ENCODE peak calls at places on chromosome 1, in seven cellular contexts. One of them, this sample, is unnamed.

GRCh38 chr1:48055854-48056253 is 58.7 kb upstream of the TRABD2B start:
- DNase-seq in stimulated activated CD8-positive, alpha-beta memory T cell treated with anti-CD3 and anti-CD28 coated beads, Interleukin-4, amount 100 ng/mL, for 48 hours: no peak
- DNase-seq in COR-L47: peak; percentile 1
- DNase-seq in AG20443: no peak
- DNase-seq in SW 1271: no peak
- DNase-seq in GM23248: no peak
- DNase-seq in WTC11: peak; percentile 70
- DNase-seq in this sample: no peak

GRCh38 chr1:91731815-91732214 is 154.1 kb downstream of the TGFBR3 start:
- DNase-seq in stimulated activated CD8-positive, alpha-beta memory T cell treated with anti-CD3 and anti-CD28 coated beads, Interleukin-4, amount 100 ng/mL, for 48 hours: peak; percentile 70
- DNase-seq in AG20443: peak; percentile 51
- DNase-seq in SW 1271: no peak
- DNase-seq in WTC11: no peak
- DNase-seq in COR-L47: no peak
- DNase-seq in GM23248: peak; percentile 61
- DNase-seq in this sample: no peak

GRCh38 chr1:214990619-214991018 is 91.9 kb upstream of the KCNK2 start:
- DNase-seq in GM23248: peak; percentile 94
- DNase-seq in stimulated activated CD8-positive, alpha-beta memory T cell treated with anti-CD3 and anti-CD28 coated beads, Interleukin-4, amount 100 ng/mL, for 48 hours: no peak
- DNase-seq in WTC11: no peak
- DNase-seq in SW 1271: peak; percentile 44
- DNase-seq in AG20443: peak; percentile 85
- DNase-seq in COR-L47: no peak
- DNase-seq in this sample: no peak

GRCh38 chr1:145994391-145995120 is 1.8 kb downstream of the TXNIP start:
- DNase-seq in GM23248: peak; percentile 31
- DNase-seq in stimulated activated CD8-positive, alpha-beta memory T cell treated with anti-CD3 and anti-CD28 coated beads, Interleukin-4, amount 100 ng/mL, for 48 hours: peak; percentile 69
- DNase-seq in WTC11: no peak
- DNase-seq in AG20443: no peak
- DNase-seq in COR-L47: no peak
- DNase-seq in SW 1271: no peak
- DNase-seq in this sample: no peak

GRCh38 chr1:118984086-118984989 is 3.8 kb downstream of the TBX15 start:
- DNase-seq in GM23248: peak; percentile 85
- DNase-seq in AG20443: peak; percentile 59
- DNase-seq in WTC11: peak; percentile 85
- DNase-seq in COR-L47: no peak
- DNase-seq in stimulated activated CD8-positive, alpha-beta memory T cell treated with anti-CD3 and anti-CD28 coated beads, Interleukin-4, amount 100 ng/mL, for 48 hours: no peak
- DNase-seq in SW 1271: no peak
- DNase-seq in this sample: no peak

GRCh38 chr1:183432548-183432875 is 14.3 kb upstream of the NMNAT2 start:
- DNase-seq in stimulated activated CD8-positive, alpha-beta memory T cell treated with anti-CD3 and anti-CD28 coated beads, Interleukin-4, amount 100 ng/mL, for 48 hours: no peak
- DNase-seq in WTC11: no peak
- DNase-seq in SW 1271: no peak
- DNase-seq in COR-L47: no peak
- DNase-seq in AG20443: peak; percentile 11
- DNase-seq in GM23248: peak; percentile 7
- DNase-seq in this sample: no peak

GRCh38 chr1:9233241-9233941 is 1.2 kb upstream of the H6PD start:
- DNase-seq in COR-L47: no peak
- DNase-seq in GM23248: peak; percentile 92
- DNase-seq in AG20443: peak; percentile 82
- DNase-seq in SW 1271: no peak
- DNase-seq in WTC11: no peak
- DNase-seq in stimulated activated CD8-positive, alpha-beta memory T cell treated with anti-CD3 and anti-CD28 coated beads, Interleukin-4, amount 100 ng/mL, for 48 hours: no peak
- DNase-seq in this sample: peak; percentile 58

GRCh38 chr1:71351438-71351837 is 270.6 kb upstream of the ZRANB2 start:
- DNase-seq in SW 1271: no peak
- DNase-seq in WTC11: no peak
- DNase-seq in COR-L47: no peak
- DNase-seq in AG20443: no peak
- DNase-seq in stimulated activated CD8-positive, alpha-beta memory T cell treated with anti-CD3 and anti-CD28 coated beads, Interleukin-4, amount 100 ng/mL, for 48 hours: no peak
- DNase-seq in GM23248: peak; percentile 90
- DNase-seq in this sample: no peak

GRCh38 chr1:110616587-110616986 is 10.4 kb upstream of the KCNA2 start:
- DNase-seq in WTC11: no peak
- DNase-seq in AG20443: no peak
- DNase-seq in stimulated activated CD8-positive, alpha-beta memory T cell treated with anti-CD3 and anti-CD28 coated beads, Interleukin-4, amount 100 ng/mL, for 48 hours: peak; percentile 21
- DNase-seq in SW 1271: no peak
- DNase-seq in GM23248: peak; percentile 21
- DNase-seq in COR-L47: peak; percentile 65
- DNase-seq in this sample: no peak

GRCh38 chr1:179129702-179130473 is 48.0 kb downstream of the TOR3A start:
- DNase-seq in AG20443: no peak
- DNase-seq in GM23248: peak; percentile 66
- DNase-seq in WTC11: no peak
- DNase-seq in SW 1271: no peak
- DNase-seq in stimulated activated CD8-positive, alpha-beta memory T cell treated with anti-CD3 and anti-CD28 coated beads, Interleukin-4, amount 100 ng/mL, for 48 hours: no peak
- DNase-seq in COR-L47: no peak
- DNase-seq in this sample: no peak

GRCh38 chr1:245000872-245001188 is 136.5 kb upstream of the HNRNPU start:
- DNase-seq in stimulated activated CD8-positive, alpha-beta memory T cell treated with anti-CD3 and anti-CD28 coated beads, Interleukin-4, amount 100 ng/mL, for 48 hours: no peak
- DNase-seq in WTC11: no peak
- DNase-seq in COR-L47: no peak
- DNase-seq in SW 1271: no peak
- DNase-seq in AG20443: no peak
- DNase-seq in GM23248: no peak
- DNase-seq in this sample: no peak

This sample was measured in Peyer's patch.